ENCODE peak calls at places on chromosome 10, in four cellular contexts. A, C, F and S are unnamed samples. For H3K4me1, the result is how much of the 10 kb centered on the place peaks cover.

GRCh38 chr10:77391605-77392235 is 245.9 kb downstream of the KCNMA1 start:
- DNase-seq in C (no peak), A (peak), F (peak), S (peak)

GRCh38 chr10:130495891-130496642 is 359.9 kb downstream of the GLRX3 start:
- DNase-seq in A (peak), F (no peak), C (no peak), S (peak)

GRCh38 chr10:86594535-86594934 is 59.8 kb upstream of the OPN4 start:
- DNase-seq in C (no peak), F (peak), A (no peak), S (no peak)

GRCh38 chr10:22321831-22322662 is 1.1 kb downstream of the BMI1 start:
- DNase-seq in F (peak), A (peak), C (no peak), S (no peak)

GRCh38 chr10:76624470-76624869 is 1013.1 kb downstream of the KCNMA1 start:
- DNase-seq in F (no peak), A (no peak), C (no peak), S (no peak)

GRCh38 chr10:3532644-3533043 is 252.4 kb downstream of the KLF6 start:
- DNase-seq in C (no peak), A (no peak), F (peak), S (no peak)

GRCh38 chr10:7409732-7410168 is 1.1 kb downstream of the SFMBT2 start:
- DNase-seq in C (no peak), F (peak), A (no peak), S (no peak)

GRCh38 chr10:49645417-49646255 is 31.8 kb downstream of the CHAT start:
- DNase-seq in C (no peak), F (no peak), A (no peak), S (peak)

GRCh38 chr10:113523071-113523470 is 29.8 kb upstream of the HABP2 start:
- DNase-seq in F (no peak), C (no peak), A (no peak), S (no peak)

GRCh38 chr10:71213761-71214440 is 1.5 kb downstream of the UNC5B start:
- DNase-seq in A (peak), F (peak), C (no peak), S (peak)

GRCh38 chr10:77350711-77351119 is 286.9 kb downstream of the KCNMA1 start:
- DNase-seq in F (peak), C (no peak), A (no peak), S (no peak)

GRCh38 chr10:124205432-124205831 is 112.0 kb upstream of the CHST15 start:
- DNase-seq in F (no peak), C (no peak), A (no peak), S (no peak)

GRCh38 chr10:25257646-25258045 is 82.8 kb downstream of the GPR158 start:
- DNase-seq in C (no peak), A (no peak), F (no peak), S (no peak)

GRCh38 chr10:24866615-24867583 is 85.5 kb downstream of the PRTFDC1 start:
- DNase-seq in A (peak), C (no peak), F (peak), S (no peak)

GRCh38 chr10:72509206-72509799 is 116.6 kb downstream of the MICU1 start:
- DNase-seq in F (no peak), A (no peak), C (no peak), S (no peak)
- H3K27ac ChIP-seq in F (no peak), A (no peak), C (no peak), S (no peak)

GRCh38 chr10:62053860-62054259 is 152.4 kb downstream of the ARID5B start:
- DNase-seq in C (no peak), F (no peak), A (no peak), S (no peak)
- H3K4me1 ChIP-seq in C (half or more), F (under half), A (half or more), S (half or more)

GRCh38 chr10:74977913-74978847 is 133.3 kb upstream of the SAMD8 start:
- DNase-seq in C (no peak), F (no peak), A (no peak), S (no peak)
- TF ChIP-seq POLR2A in C (no peak), F (no peak), A (no peak), S (no peak)

GRCh38 chr10:102467971-102468438 is 16.7 kb upstream of the C10orf95 start:
- DNase-seq in A (no peak), F (no peak), C (no peak), S (no peak)
- H3K27ac ChIP-seq in A (no peak), F (no peak), C (no peak), S (no peak)

DNA sequence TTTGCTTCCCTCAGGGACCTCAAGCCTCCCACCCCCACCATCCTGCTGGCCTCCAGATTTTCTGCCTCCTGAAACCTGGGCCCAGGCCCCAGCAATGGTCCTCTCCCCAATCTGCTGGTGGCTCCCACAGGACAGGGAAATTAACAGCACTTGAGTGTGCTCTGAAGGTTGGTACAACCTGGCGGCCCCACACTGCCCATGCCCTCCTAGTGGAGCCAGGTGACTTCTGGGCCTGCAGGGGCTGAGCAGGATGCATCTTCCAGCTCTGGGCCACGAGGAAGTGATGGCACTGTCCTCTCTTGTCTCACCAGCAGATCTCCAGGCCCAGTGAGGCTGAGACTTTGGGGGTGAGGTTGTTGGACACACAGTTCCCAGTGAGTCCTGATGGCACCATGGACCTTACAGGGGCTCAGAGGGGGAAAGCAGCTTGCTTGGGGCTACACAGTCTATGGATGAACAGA is 3.6 kb upstream of the ZMIZ1 start:
- DNase-seq in C (no peak), F (no peak), A (no peak), S (peak)
- H3K4me1 ChIP-seq in C (under half), F (under half), A (under half), S (under half)